ENCODE peak calls at places on chromosomes 11 and 22, in eight cellular contexts. T is keratinocyte; X is GM13976; Z is neural crest cell; B is pancreas; U is lower leg skin; Y is AG10803; A is CD8-positive, alpha-beta T cell. R is an unnamed sample.

GRCh38 chr11:72671144-72672099 is 2.8 kb downstream of the PDE2A start:
- DNase-seq in T (no peak), X (no peak), Z (no peak), B (no peak), U (no peak), Y (no peak), A (no peak), R (no peak)

GRCh38 chr11:31794546-31794945 is 16.6 kb downstream of the PAX6 start:
- DNase-seq in T (no peak), X (no peak), Z (no peak), B (no peak), U (no peak), Y (no peak), A (no peak), R (no peak)

GRCh38 chr11:103944251-103944944 is 92.0 kb upstream of the DDI1 start:
- DNase-seq in T (no peak), X (no peak), Z (no peak), B (no peak), U (no peak), Y (no peak), A (no peak), R (no peak)

GRCh38 chr22:50011447-50012200 is 941 bp downstream of the IL17REL start:
- DNase-seq in T (no peak), X (no peak), Z (no peak), B (no peak), U (no peak), Y (no peak), A (no peak), R (no peak)

GRCh38 chr22:47474464-47474863 is 712.0 kb downstream of the TBC1D22A start:
- DNase-seq in T (no peak), X (no peak), Z (no peak), B (no peak), U (no peak), Y (no peak), A (no peak), R (no peak)

GRCh38 chr11:96254087-96254486 is 88.9 kb downstream of the MAML2 start:
- DNase-seq in T (no peak), X (peak), Z (no peak), B (no peak), U (no peak), Y (peak), A (no peak), R (no peak)

GRCh38 chr22:27302501-27302900 is 499.1 kb downstream of the MN1 start:
- DNase-seq in T (no peak), X (no peak), Z (no peak), B (no peak), U (no peak), Y (no peak), A (no peak), R (no peak)

GRCh38 chr22:21026783-21027692 is 5.3 kb downstream of the SLC7A4 start:
- DNase-seq in T (no peak), X (no peak), Z (no peak), B (no peak), U (no peak), Y (peak), A (no peak), R (no peak)

GRCh38 chr11:102599642-102600261 is 25.4 kb downstream of the MMP20 start:
- DNase-seq in T (peak), X (peak), Z (no peak), B (no peak), U (no peak), Y (peak), A (no peak), R (no peak)

GRCh38 chr11:69939551-69940245 is 120.5 kb upstream of the FGF3 start:
- DNase-seq in T (no peak), X (no peak), Z (no peak), B (no peak), U (no peak), Y (no peak), A (no peak), R (peak)

GRCh38 chr22:17655289-17655688 is 16.7 kb downstream of the BCL2L13 start:
- DNase-seq in T (no peak), X (no peak), Z (no peak), B (no peak), U (no peak), Y (no peak), A (no peak), R (no peak)

GRCh38 chr11:76777325-76777724 is 5.8 kb upstream of the TSKU start:
- DNase-seq in T (no peak), X (no peak), Z (no peak), B (no peak), U (no peak), Y (no peak), A (no peak), R (no peak)

GRCh38 chr22:33022231-33022630 is 36.0 kb downstream of the SYN3 start:
- DNase-seq in T (no peak), X (no peak), Z (no peak), B (no peak), U (no peak), Y (no peak), A (no peak), R (peak)

GRCh38 chr11:67316882-67317364 is 13.6 kb downstream of the SSH3 start:
- DNase-seq in T (no peak), X (no peak), Z (no peak), B (no peak), U (no peak), Y (no peak), A (no peak), R (peak)

GRCh38 chr11:67379061-67380058 is 6.0 kb upstream of the CLCF1 start:
- DNase-seq in T (no peak), X (no peak), Z (no peak), B (no peak), U (no peak), Y (peak), A (no peak), R (no peak)

GRCh38 chr22:48596111-48596860 is 1231.4 kb downstream of the BRD1 start:
- DNase-seq in T (no peak), X (no peak), Z (no peak), B (no peak), U (no peak), Y (no peak), A (no peak), R (no peak)

DNA sequence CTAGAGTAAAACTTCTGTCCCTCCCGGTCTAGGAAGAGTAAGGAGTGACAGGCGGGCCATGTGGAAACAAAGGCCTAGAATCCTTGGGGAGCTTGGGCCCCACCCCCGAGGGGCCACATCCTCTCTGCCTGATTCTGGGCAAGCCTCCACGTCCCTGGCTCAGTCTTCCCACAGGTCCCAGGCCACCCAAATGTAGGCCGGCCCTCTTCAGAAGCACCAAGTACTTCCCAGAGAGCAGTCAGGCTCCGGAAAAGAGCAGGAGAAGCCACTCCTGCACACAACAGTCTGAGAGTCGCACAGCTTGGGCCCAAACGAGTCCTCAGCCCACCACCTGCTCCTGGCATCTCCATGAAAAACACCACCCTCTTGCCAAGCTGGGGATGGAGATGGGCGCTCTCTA is 15.5 kb downstream of the EHD1 start:
- DNase-seq in T (no peak), X (no peak), Z (no peak), B (no peak), U (no peak), Y (peak), A (no peak), R (no peak)
- TF ChIP-seq CTCF in T (no peak), X (no peak), Z (no peak), B (no peak), U (no peak), Y (no peak), A (no peak), R (no peak)

DNA sequence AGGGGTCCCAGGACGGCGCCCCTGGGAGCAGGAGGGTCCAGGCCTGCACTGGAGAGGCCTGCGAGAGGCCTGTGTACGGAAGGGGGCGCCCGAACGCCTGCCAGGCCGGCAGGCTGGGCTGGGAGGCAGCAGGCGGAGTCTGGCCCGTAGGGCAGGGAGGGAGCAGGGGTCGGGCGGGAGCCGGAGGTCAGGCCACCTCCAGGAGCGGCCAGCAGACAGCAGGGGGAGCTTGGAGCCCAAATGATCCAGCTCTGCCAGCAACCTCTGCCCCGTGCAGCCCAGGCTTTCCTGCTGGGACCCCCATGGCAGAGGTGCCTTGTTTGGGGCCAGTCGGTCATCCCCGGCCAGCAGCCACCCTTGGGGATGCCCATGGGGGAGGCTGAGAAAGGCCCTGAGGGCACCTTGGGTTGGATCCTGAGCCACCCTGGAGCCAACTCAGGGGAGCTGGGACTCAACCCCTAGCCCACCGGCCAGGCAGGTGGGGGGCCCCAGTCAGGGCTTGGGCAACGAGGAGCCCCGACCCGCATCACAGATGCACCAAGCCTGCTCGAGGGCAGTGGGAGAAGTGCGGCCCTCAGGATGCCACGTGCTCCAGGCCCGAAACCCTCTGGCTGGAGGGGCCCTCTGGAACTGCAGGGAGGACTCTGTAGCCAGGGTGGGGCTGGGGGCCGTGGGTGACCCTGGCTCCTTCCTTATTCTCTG is 9.6 kb upstream of the SYT8 start:
- DNase-seq in T (no peak), X (peak), Z (peak), B (peak), U (no peak), Y (no peak), A (no peak), R (no peak)
- TF ChIP-seq CTCF in T (peak), X (peak), Z (peak), B (peak), U (no peak), Y (peak), A (no peak), R (peak)

DNA sequence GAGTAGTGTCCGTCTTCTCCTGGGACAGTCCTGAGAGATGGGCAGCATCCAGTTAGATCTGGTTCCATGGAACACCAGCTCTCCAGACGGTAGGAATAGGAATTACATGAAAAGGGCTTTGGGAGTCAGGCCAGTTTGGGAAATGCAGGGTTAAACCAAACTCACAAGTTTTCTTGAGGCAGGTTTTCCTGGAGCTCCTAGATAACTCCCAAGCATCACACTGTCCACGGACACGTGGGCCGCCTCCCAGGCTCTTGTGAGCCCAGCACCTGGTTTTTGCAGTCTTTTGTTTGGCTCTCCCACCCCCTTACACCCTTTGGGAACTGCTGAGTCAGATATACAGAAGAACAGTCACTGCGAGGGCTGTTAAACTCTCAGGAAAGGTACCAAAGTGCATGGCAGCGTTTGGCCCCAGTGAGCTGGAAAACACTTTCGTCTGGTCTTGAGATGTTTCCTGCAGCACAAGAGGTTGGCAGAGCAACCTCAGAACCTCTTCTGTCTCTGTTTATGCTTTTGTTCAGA is 90.0 kb downstream of the BCR start:
- DNase-seq in T (no peak), X (no peak), Z (no peak), B (no peak), U (no peak), Y (no peak), A (no peak), R (no peak)
- TF ChIP-seq CTCF in T (no peak), X (no peak), Z (peak), B (no peak), U (no peak), Y (peak), A (no peak), R (no peak)

DNA sequence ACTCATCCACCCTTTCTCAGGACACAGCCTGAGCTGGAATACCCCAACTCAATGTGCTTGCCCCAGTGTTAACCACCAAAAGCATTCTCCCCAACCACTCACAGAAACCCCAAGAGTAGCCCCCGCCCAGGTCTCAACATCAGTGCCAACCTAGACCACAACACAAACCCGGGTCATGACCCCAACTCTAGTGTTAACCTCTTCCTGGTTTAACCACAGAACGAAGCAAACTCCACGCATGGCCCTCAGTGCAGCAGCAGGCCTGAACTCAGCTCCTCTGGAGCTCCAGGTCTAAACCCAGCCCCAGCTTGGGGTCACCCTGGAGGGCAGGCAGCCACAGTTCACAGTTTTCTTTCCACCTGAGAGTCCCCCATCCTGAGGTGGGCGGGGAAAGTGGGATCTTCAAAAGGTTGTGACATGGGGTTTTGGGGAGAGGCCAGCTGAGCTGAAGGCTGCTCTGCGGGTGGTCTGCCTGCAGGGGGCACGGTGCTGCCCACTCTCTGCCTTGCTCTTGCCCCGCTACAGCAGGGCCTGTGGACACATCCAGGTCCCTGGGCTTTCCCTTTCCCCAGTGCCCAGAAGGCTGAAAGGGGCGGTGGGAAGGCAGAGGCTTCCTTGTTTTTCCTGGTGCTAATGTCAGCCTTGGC is 37.9 kb downstream of the NECTIN1 start:
- DNase-seq in T (no peak), X (no peak), Z (no peak), B (no peak), U (no peak), Y (no peak), A (peak), R (no peak)
- TF ChIP-seq CTCF in T (peak), X (peak), Z (peak), B (no peak), U (no peak), Y (no peak), A (peak), R (no peak)

DNA sequence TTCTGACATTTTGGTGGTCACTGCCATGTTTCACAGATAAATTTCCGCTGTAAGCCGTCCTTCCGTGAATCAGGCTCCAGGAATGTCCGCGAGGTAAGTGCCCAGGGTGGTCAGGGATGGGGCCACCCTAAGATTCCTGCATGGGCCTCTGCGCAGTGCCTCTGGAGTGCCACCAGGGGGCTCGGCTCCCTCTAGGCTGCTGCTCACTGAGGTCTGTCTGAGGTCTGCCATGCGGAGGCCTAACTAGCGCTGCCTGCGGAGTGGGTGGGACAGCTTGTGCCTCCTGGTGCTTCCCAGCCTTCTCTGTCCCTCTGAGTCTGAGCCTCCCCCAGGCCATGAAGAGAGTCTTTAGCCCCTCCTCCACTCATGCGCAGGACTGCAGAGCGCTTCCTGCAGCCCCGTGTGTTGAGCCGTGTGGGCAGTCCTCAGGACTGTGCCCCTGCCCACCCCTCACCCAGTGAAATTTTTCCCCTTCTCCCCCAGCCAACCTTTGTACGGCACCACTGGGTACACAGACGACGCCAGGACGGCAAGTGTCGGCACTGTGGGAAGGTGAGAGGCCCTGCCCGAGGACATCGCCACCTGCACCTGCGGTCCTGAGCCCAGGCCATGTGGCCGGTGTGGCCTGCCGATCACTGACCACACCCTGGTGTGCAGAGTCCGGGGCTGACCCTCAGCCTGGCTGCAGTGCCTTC is 11.9 kb upstream of the MDK start:
- DNase-seq in T (no peak), X (peak), Z (peak), B (no peak), U (no peak), Y (peak), A (no peak), R (no peak)
- TF ChIP-seq CTCF in T (peak), X (peak), Z (peak), B (peak), U (no peak), Y (peak), A (peak), R (peak)

GRCh38 chr22:34847072-34847471 is 218.9 kb upstream of the ISX start:
- DNase-seq in T (no peak), X (peak), Z (no peak), B (no peak), U (no peak), Y (peak), A (no peak), R (no peak)

GRCh38 chr22:34841911-34842310 is 224.0 kb upstream of the ISX start:
- DNase-seq in T (no peak), X (no peak), Z (no peak), B (no peak), U (no peak), Y (peak), A (no peak), R (no peak)

GRCh38 chr22:34845391-34845790 is 220.6 kb upstream of the ISX start:
- DNase-seq in T (no peak), X (no peak), Z (no peak), B (no peak), U (no peak), Y (no peak), A (no peak), R (no peak)

GRCh38 chr22:34842630-34843029 is 223.3 kb upstream of the ISX start:
- DNase-seq in T (no peak), X (no peak), Z (no peak), B (no peak), U (no peak), Y (no peak), A (no peak), R (no peak)

DNA sequence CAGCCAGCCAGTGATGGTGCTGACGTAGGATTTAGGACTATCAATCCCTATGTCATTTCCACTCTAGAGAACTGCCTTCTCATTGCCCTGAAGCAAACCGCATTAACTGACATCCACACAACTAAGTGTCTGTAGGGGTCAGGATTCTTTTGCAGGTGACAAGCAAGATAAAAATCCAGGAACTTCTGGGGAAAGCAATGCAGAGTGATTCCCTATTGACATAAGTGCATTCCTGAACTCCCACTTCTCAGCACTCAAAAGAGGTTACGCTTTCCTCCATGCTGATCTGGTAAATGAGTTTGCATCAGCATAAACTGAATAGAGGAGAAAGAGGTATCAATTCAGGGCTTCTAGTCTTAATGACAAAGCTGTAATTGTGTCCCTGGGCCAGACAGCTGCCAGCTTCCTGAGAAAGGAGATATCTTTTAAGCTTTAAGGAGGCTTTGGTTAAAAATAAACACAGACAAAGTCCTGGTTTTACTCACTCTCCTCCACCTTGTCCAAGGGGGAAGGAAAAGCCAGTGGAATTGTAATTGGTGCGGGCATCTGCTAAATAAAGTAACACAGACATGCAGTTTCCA is 224.5 kb upstream of the ISX start:
- DNase-seq in T (no peak), X (no peak), Z (no peak), B (no peak), U (no peak), Y (peak), A (no peak), R (no peak)
- TF ChIP-seq CTCF in T (no peak), X (no peak), Z (no peak), B (no peak), U (no peak), Y (no peak), A (no peak), R (no peak)

GRCh38 chr11:12565406-12565805 is 108.8 kb upstream of the TEAD1 start:
- DNase-seq in T (no peak), X (no peak), Z (no peak), B (no peak), U (no peak), Y (peak), A (no peak), R (no peak)
- TF ChIP-seq CTCF in T (no peak), X (no peak), Z (no peak), B (no peak), U (no peak), Y (no peak), A (no peak), R (no peak)

DNA sequence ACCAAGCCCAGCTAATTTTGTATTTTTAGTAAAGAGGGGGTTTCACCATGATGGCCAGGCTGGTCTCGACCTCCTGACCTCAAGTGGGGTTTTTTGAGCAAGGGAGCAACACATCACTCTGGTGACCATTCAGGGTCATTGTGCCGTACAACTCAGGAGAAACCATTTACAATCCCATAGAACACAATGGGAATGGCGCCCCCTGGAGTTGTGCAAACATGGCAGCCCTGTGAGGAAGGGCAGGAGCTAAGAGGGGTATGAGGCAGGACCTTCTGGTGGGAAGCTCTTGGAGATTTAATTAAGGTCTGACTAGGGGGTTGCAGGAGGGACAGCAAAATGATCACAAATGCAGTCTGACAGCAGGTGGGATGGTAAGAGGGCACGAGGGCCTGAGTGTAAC is 9.2 kb upstream of the CSF2RB start:
- DNase-seq in T (no peak), X (no peak), Z (no peak), B (no peak), U (no peak), Y (no peak), A (no peak), R (no peak)
- TF ChIP-seq CTCF in T (no peak), X (no peak), Z (peak), B (no peak), U (no peak), Y (no peak), A (no peak), R (no peak)

GRCh38 chr11:35038211-35038930 is 100.6 kb upstream of the CD44 start:
- DNase-seq in T (no peak), X (no peak), Z (no peak), B (no peak), U (no peak), Y (no peak), A (no peak), R (no peak)
- TF ChIP-seq CTCF in T (no peak), X (no peak), Z (no peak), B (no peak), U (no peak), Y (no peak), A (no peak), R (no peak)

R was measured in right atrium auricular region.